ENCODE peak calls at places on chromosomes 3 and 15, in six cellular contexts. Y, L, H, K, N and Z are unnamed samples. For H3K36me3 and H3K4me1, the result is how much of the 10 kb centered on the place peaks cover.

GRCh38 chr3:13027154-13027553 is 46.1 kb downstream of the IQSEC1 start:
- DNase-seq in Y (no peak), H (no peak), L (no peak), N (no peak), K (peak), Z (no peak)

GRCh38 chr3:120094776-120095225 is 554 bp upstream of the GSK3B start:
- DNase-seq in Y (peak), L (peak), K (peak), N (peak), H (peak), Z (peak)

GRCh38 chr3:188085596-188086560 is 68.1 kb upstream of the LPP start:
- DNase-seq in Y (no peak), N (no peak), H (no peak), K (no peak), L (no peak), Z (no peak)

GRCh38 chr15:61069369-61070075 is 159.6 kb downstream of the RORA start:
- DNase-seq in K (no peak), N (no peak), Y (no peak), H (no peak), L (no peak), Z (no peak)

GRCh38 chr15:45091161-45091560 is 22.8 kb downstream of the DUOX2 start:
- DNase-seq in N (no peak), K (no peak), L (no peak), Y (peak), H (peak), Z (no peak)

GRCh38 chr3:124250053-124250452 is 258.1 kb upstream of the ROPN1 start:
- DNase-seq in Y (peak), K (no peak), N (no peak), H (peak), L (no peak), Z (no peak)

GRCh38 chr15:76576526-76577279 is 240.1 kb downstream of the ISL2 start:
- DNase-seq in N (peak), Y (peak), L (no peak), K (peak), H (peak), Z (no peak)

GRCh38 chr3:113018461-113019181 is 27.8 kb downstream of the GTPBP8 start:
- DNase-seq in K (no peak), N (peak), Y (peak), H (peak), L (no peak), Z (peak)

GRCh38 chr15:83565553-83566159 is 88.3 kb upstream of the ADAMTSL3 start:
- DNase-seq in Y (peak), N (peak), L (peak), H (no peak), K (no peak), Z (no peak)

GRCh38 chr3:61981005-61981404 is 392.3 kb downstream of the FEZF2 start:
- DNase-seq in K (no peak), N (no peak), H (no peak), L (no peak), Y (no peak), Z (no peak)

GRCh38 chr3:45538641-45538986 is 55.9 kb upstream of the LIMD1 start:
- DNase-seq in K (no peak), H (no peak), L (no peak), N (no peak), Y (no peak), Z (no peak)

GRCh38 chr15:74185949-74186348 is 12.4 kb downstream of the ISLR start:
- DNase-seq in L (peak), Y (no peak), H (no peak), N (no peak), K (no peak), Z (no peak)

GRCh38 chr3:11509175-11510000 is 134.3 kb downstream of the VGLL4 start:
- DNase-seq in N (no peak), K (peak), Y (peak), H (peak), L (peak), Z (no peak)

GRCh38 chr15:96687388-96688107 is 357.0 kb downstream of the NR2F2 start:
- DNase-seq in N (no peak), K (no peak), Y (no peak), L (no peak), H (no peak), Z (no peak)

GRCh38 chr15:67190813-67191212 is 63.6 kb downstream of the AAGAB start:
- DNase-seq in Y (no peak), H (no peak), N (no peak), K (no peak), L (no peak), Z (no peak)
- H3K36me3 ChIP-seq in Y (half or more), H (half or more), N (half or more), K (under half), L (half or more), Z (under half)

GRCh38 chr3:36918050-36918449 is 26.8 kb downstream of the TRANK1 start:
- DNase-seq in K (no peak), N (peak), L (no peak), Y (no peak), H (no peak), Z (no peak)
- H3K4me1 ChIP-seq in K (under half), N (under half), L (under half), Y (under half), H (under half), Z (under half)

GRCh38 chr3:48562367-48563095 is 1.1 kb downstream of the UCN2 start:
- DNase-seq in K (no peak), H (no peak), N (no peak), Y (no peak), L (no peak), Z (no peak)

GRCh38 chr3:48565186-48565585 is 1.6 kb upstream of the UCN2 start:
- DNase-seq in N (no peak), Y (no peak), H (no peak), K (no peak), L (no peak), Z (no peak)

GRCh38 chr3:48563382-48563918 is at the start of gene UCN2:
- DNase-seq in L (no peak), K (no peak), H (no peak), Y (peak), N (no peak), Z (no peak)

GRCh38 chr3:48564667-48565066 is 1.1 kb upstream of the UCN2 start:
- DNase-seq in N (no peak), H (no peak), K (no peak), Y (no peak), L (no peak), Z (no peak)

GRCh38 chr3:48564022-48564421 is 441 bp upstream of the UCN2 start:
- DNase-seq in K (peak), N (no peak), H (peak), Y (peak), L (peak), Z (no peak)
- H3K36me3 ChIP-seq in K (under half), N (under half), H (under half), Y (under half), L (under half), Z (under half)

DNA sequence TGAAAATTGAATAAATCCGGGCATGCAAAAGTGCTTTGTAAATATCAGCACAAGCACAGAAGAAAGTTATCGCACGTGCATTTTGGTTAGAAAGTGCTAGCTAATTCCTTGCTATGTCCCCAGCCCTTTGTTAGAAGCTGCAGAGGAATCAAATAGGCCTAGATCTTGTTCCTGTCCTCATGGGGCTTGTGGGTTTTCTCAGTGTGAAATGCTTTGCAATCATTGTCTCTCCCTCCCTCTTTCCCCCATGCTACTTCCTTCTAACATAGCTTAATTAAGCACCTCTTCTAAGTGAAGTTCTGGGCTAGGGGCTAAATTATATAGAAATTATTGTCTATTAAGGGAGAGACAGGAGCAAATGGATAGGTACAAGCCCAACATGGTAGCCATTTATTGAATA is 271.7 kb downstream of the RPLP1 start:
- DNase-seq in L (no peak), K (no peak), N (no peak), H (no peak), Y (no peak), Z (no peak)
- H3K4me1 ChIP-seq in L (under half), K (under half), N (under half), H (under half), Y (under half), Z (under half)

DNA sequence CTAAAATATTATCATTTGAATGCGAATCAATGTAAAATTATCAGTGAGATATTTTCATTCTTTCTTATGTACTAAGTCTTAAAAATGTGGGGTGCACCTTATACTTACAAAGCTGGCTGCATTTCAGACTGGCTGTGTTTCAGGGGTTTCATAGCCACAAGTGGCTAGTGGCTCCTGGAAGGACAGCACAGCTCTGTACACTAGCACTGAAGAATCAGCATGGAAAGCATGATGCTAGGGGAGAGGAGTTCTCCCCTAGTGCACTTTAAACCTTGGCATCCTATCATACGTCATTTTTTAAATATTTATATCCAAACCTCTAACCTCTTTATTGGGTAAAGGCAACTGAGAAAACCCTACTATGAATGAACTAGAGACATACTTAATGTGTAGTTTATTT is 66.4 kb downstream of the ECT2 start:
- DNase-seq in L (no peak), Y (no peak), K (no peak), N (no peak), H (no peak), Z (no peak)
- H3K36me3 ChIP-seq in L (half or more), Y (under half), K (under half), N (under half), H (under half), Z (under half)

GRCh38 chr3:101689291-101689690 is 2.8 kb upstream of the RPL24 start:
- DNase-seq in K (no peak), Y (no peak), H (no peak), L (no peak), N (no peak), Z (no peak)
- H3K4me1 ChIP-seq in K (under half), Y (under half), H (under half), L (under half), N (under half), Z (under half)

DNA sequence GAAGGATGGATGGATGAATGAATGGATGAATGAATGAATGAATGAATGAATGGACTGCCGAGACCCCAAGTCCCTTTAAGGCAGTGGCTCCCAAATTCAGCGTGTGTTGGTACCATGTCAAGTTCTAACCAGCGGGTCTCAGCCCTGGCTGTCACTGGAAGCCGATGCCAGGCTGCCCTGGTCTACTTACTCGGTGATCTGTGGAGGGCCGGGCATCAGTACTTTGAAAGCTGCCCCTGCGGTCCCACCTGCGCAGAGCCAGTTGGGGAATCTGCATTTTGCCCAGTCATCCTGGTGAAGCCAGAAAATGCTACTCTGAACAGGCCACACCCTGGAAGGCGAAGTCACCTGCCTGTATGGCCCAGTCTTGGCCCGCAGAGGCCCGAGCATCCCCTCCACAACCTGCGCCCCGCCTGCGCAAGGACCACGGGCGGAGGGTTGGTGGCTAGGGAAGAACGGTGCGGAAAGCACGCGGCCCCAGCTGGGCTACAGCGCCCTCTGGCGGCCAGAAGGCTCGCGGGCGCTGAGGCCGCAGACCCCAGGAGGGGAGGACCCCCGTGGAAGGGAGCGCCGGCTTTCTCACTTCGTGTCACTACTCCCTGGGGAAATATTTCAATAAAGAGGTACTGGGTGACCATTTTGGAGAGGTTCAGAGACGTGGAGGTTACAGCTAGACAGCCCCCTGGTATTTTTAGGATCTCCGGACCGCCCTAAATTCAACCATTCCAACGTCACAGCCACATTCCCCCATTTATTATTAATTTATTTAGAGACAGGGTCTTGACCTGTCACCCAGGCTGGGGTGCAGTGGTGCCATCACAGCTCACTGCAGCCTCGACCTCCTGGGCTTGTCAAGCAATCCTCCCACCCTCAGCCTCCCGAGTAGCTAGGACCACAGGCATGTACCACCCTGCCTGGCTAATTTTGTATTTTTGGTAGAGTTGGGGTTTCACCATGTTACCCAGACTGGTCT is 34.9 kb downstream of the PRKCD start:
- DNase-seq in H (no peak), Y (peak), K (peak), L (peak), N (peak), Z (peak)
- H3K36me3 ChIP-seq in H (under half), Y (under half), K (under half), L (under half), N (under half), Z (under half)

GRCh38 chr3:50616003-50616769 is 765 bp upstream of the MAPKAPK3 start:
- DNase-seq in Y (peak), N (peak), K (peak), L (peak), H (peak), Z (peak)

GRCh38 chr3:50617096-50617791 is at the start of gene MAPKAPK3:
- DNase-seq in K (peak), L (peak), H (no peak), N (no peak), Y (no peak), Z (no peak)

GRCh38 chr3:50612973-50613851 is 1.6 kb upstream of the CISH start:
- DNase-seq in L (no peak), Y (no peak), N (peak), H (no peak), K (no peak), Z (no peak)

GRCh38 chr3:50616770-50617095 is 218 bp upstream of the MAPKAPK3 start:
- DNase-seq in K (peak), H (peak), Y (peak), L (peak), N (peak), Z (peak)

DNA sequence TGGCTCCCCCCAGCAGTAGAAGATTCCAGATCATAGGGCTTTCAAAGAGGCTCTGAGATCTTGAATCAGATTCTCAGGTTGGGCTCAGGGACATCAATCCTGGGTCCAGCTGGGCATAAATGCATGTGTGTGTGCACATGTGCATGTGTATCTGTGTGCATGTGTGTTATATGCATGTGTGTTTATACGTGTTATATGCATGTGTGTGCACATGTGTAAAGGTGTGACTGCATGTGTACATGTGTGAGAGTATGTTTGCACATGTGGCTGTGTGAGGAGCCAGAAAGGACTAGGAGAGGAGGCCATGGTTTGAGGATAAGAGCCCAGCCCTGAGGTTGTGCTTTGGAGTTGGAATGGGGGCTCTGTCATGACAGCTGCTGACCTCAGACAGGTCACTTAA is 1.8 kb upstream of the MAPKAPK3 start:
- DNase-seq in K (no peak), Y (no peak), H (no peak), L (no peak), N (no peak), Z (no peak)
- H3K4me1 ChIP-seq in K (half or more), Y (under half), H (under half), L (under half), N (half or more), Z (half or more)

GRCh38 chr15:39999538-39999937 is 39.4 kb downstream of the SRP14 start:
- DNase-seq in K (no peak), H (no peak), Y (no peak), L (no peak), N (no peak), Z (no peak)

GRCh38 chr15:39998511-39998910 is 40.5 kb downstream of the SRP14 start:
- DNase-seq in N (no peak), L (no peak), Y (no peak), K (no peak), H (no peak), Z (no peak)

GRCh38 chr15:40002295-40002694 is 36.7 kb downstream of the SRP14 start:
- DNase-seq in N (no peak), K (no peak), Y (peak), H (peak), L (peak), Z (no peak)

DNA sequence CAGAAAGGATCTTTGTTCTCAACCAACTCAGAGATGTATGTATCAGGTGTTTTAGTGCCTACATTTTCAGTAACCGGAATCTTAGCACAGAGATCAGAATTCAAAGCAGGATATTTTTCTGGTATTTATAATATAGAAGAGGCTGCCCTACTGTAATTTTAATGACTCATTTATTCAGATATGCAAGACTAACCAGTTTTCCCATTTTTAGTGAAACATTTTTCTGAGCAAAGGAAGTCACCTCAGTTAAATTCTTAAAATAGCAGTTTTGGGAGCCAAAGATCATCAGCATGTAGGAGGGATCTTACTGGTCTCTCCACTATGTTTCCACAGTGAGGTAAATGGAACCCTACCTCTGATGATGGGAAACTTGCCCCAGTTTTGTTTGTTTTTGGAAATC is 42.0 kb downstream of the SRP14 start:
- DNase-seq in H (peak), L (peak), K (no peak), N (no peak), Y (peak), Z (no peak)
- H3K36me3 ChIP-seq in H (under half), L (under half), K (half or more), N (under half), Y (under half), Z (under half)